ENCODE peak calls at places on chromosome 10, in six cellular contexts. A, U, J, Y, D and B are unnamed samples.

GRCh38 chr10:78588194-78588811 is 480.5 kb upstream of the ZMIZ1 start:
- DNase-seq in Y (no peak), J (no peak), A (peak; percentile 87), D (no peak), U (no peak), B (no peak)

GRCh38 chr10:131099028-131099427 is 212.5 kb downstream of the TCERG1L start:
- DNase-seq in A (no peak), J (no peak), U (peak; percentile 32), Y (no peak), D (peak; percentile 86), B (no peak)

GRCh38 chr10:31017534-31018361 is 13.9 kb downstream of the ZNF438 start:
- DNase-seq in U (no peak), Y (no peak), D (no peak), J (no peak), A (no peak), B (no peak)

GRCh38 chr10:60140681-60141632 is 234.6 kb upstream of the CCDC6 start:
- DNase-seq in U (peak; percentile 67), J (no peak), D (no peak), A (peak; percentile 13), Y (peak; percentile 79), B (no peak)

GRCh38 chr10:3850999-3851937 is 66.3 kb upstream of the KLF6 start:
- DNase-seq in A (peak; percentile 85), D (peak; percentile 16), Y (no peak), U (no peak), J (peak; percentile 34), B (no peak)

GRCh38 chr10:132685121-132685891 is 100.6 kb downstream of the NKX6-2 start:
- DNase-seq in D (no peak), A (peak; percentile 58), U (peak; percentile 66), Y (peak; percentile 20), J (peak; percentile 43), B (peak; percentile 34)

GRCh38 chr10:119270893-119271361 is 63.6 kb downstream of the GRK5 start:
- DNase-seq in J (no peak), Y (no peak), U (peak; percentile 41), D (no peak), A (peak; percentile 51), B (no peak)

GRCh38 chr10:84335516-84335915 is 7.1 kb downstream of the CCSER2 start:
- DNase-seq in J (no peak), Y (no peak), A (no peak), U (no peak), D (no peak), B (no peak)

GRCh38 chr10:92993671-92994304 is 66.8 kb upstream of the CYP26C1 start:
- DNase-seq in J (no peak), Y (peak; percentile 10), A (no peak), D (no peak), U (no peak), B (no peak)

GRCh38 chr10:125375210-125375609 is 214.8 kb upstream of the CTBP2 start:
- DNase-seq in J (no peak), D (no peak), Y (no peak), U (peak; percentile 30), A (peak; percentile 2), B (no peak)

GRCh38 chr10:24503627-24504320 is 219.9 kb downstream of the ARHGAP21 start:
- DNase-seq in Y (peak; percentile 56), J (peak; percentile 51), D (no peak), U (peak; percentile 40), A (peak; percentile 90), B (no peak)

GRCh38 chr10:61903991-61904350 is 2.5 kb downstream of the ARID5B start:
- DNase-seq in D (no peak), Y (no peak), A (peak; percentile 19), J (no peak), U (no peak), B (no peak)

GRCh38 chr10:8539056-8539455 is 484.6 kb downstream of the GATA3 start:
- DNase-seq in Y (no peak), U (peak; percentile 2), A (no peak), D (no peak), J (no peak), B (no peak)

DNA sequence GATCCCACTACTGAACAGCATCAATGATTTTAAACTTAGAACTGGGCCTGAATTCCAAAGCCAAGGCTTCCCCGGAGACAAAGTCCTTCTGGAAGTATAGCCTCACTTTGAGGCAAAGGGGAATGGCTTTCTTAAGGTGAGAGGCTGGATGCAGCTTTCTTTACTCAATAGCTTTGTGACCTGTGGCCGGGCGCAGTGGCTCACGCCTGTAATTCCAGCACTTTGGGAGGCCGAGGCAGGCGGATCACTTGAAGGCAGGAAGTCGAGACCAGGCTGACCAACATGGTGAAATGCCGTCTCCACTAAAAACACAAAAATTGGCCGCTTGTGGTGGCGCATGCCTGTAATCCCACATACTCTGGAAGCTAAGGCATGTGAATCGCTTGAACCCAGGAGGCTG is 3.2 kb upstream of the FGFR2 start:
- DNase-seq in J (no peak), U (no peak), D (no peak), A (no peak), Y (no peak), B (no peak)
- H3K27ac ChIP-seq in J (no peak overlapping the region), U (no peak overlapping the region), D (no peak overlapping the region), A (no peak overlapping the region), Y (no peak overlapping the region), B (no peak overlapping the region)

GRCh38 chr10:100646033-100646432 is 99.3 kb upstream of the PAX2 start:
- DNase-seq in D (no peak), U (no peak), A (no peak), Y (no peak), J (no peak), B (no peak)
- H3K27me3 ChIP-seq in D (peaks cover 76% of the 10 kb centered on the region), U (peaks cover 44% of the 10 kb centered on the region), A (peaks cover 17% of the 10 kb centered on the region), Y (peaks cover 97% of the 10 kb centered on the region), J (peaks cover 67% of the 10 kb centered on the region), B (no peaks in the 10 kb centered on the region)

GRCh38 chr10:95404864-95405263 is 114.1 kb upstream of the PDLIM1 start:
- DNase-seq in J (no peak), U (no peak), Y (no peak), D (no peak), A (no peak), B (no peak)
- H3K27ac ChIP-seq in J (no peak overlapping the region), U (no peak overlapping the region), Y (no peak overlapping the region), D (no peak overlapping the region), A (no peak overlapping the region), B (peak overlapping the region; percentile 75)

GRCh38 chr10:95533590-95533989 is 27.6 kb downstream of the SORBS1 start:
- DNase-seq in Y (no peak), U (no peak), D (no peak), A (no peak), J (no peak), B (no peak)

GRCh38 chr10:95536894-95537542 is 24.2 kb downstream of the SORBS1 start:
- DNase-seq in Y (no peak), A (no peak), J (no peak), U (no peak), D (no peak), B (no peak)

GRCh38 chr10:95532536-95532935 is 28.6 kb downstream of the SORBS1 start:
- DNase-seq in J (no peak), Y (no peak), D (no peak), U (no peak), A (no peak), B (no peak)

GRCh38 chr10:95537543-95537930 is 23.6 kb downstream of the SORBS1 start:
- DNase-seq in J (no peak), U (peak; percentile 19), D (no peak), A (no peak), Y (no peak), B (no peak)

GRCh38 chr10:95536017-95536416 is 25.2 kb downstream of the SORBS1 start:
- DNase-seq in Y (no peak), D (peak; percentile 57), U (no peak), J (no peak), A (no peak), B (no peak)
- H3K27me3 ChIP-seq in Y (no peaks in the 10 kb centered on the region), D (no peaks in the 10 kb centered on the region), U (no peaks in the 10 kb centered on the region), J (no peaks in the 10 kb centered on the region), A (no peaks in the 10 kb centered on the region), B (no peaks in the 10 kb centered on the region)

GRCh38 chr10:13989616-13990015 is 341.1 kb downstream of the FRMD4A start:
- DNase-seq in U (no peak), Y (no peak), J (no peak), A (no peak), D (no peak), B (no peak)

GRCh38 chr10:13990392-13990805 is 340.3 kb downstream of the FRMD4A start:
- DNase-seq in U (no peak), Y (peak; percentile 21), D (no peak), A (peak; percentile 14), J (peak; percentile 36), B (no peak)

GRCh38 chr10:13990918-13991317 is 339.8 kb downstream of the FRMD4A start:
- DNase-seq in Y (no peak), J (peak; percentile 37), U (no peak), D (peak; percentile 39), A (peak; percentile 67), B (no peak)

GRCh38 chr10:13984647-13985155 is 346.0 kb downstream of the FRMD4A start:
- DNase-seq in J (no peak), Y (no peak), U (peak; percentile 17), D (no peak), A (peak; percentile 97), B (no peak)

GRCh38 chr10:13987472-13987871 is 343.3 kb downstream of the FRMD4A start:
- DNase-seq in U (peak; percentile 22), Y (no peak), J (no peak), A (peak; percentile 91), D (no peak), B (no peak)
- H3K27ac ChIP-seq in U (peak overlapping the region; percentile 83), Y (no peak overlapping the region), J (no peak overlapping the region), A (no peak overlapping the region), D (no peak overlapping the region), B (peak overlapping the region; percentile 71)

GRCh38 chr10:14182781-14183180 is 147.9 kb downstream of the FRMD4A start:
- DNase-seq in U (no peak), D (no peak), J (no peak), A (no peak), Y (no peak), B (no peak)

GRCh38 chr10:14181197-14181936 is 149.4 kb downstream of the FRMD4A start:
- DNase-seq in A (no peak), D (no peak), Y (no peak), J (no peak), U (no peak), B (no peak)

GRCh38 chr10:14186245-14186644 is 144.5 kb downstream of the FRMD4A start:
- DNase-seq in U (no peak), J (no peak), D (no peak), Y (peak; percentile 26), A (peak; percentile 11), B (no peak)

GRCh38 chr10:14184841-14185500 is 145.8 kb downstream of the FRMD4A start:
- DNase-seq in U (no peak), A (peak; percentile 32), Y (peak; percentile 54), D (no peak), J (no peak), B (no peak)

GRCh38 chr10:14185501-14186045 is 145.2 kb downstream of the FRMD4A start:
- DNase-seq in Y (peak; percentile 78), D (no peak), U (peak; percentile 23), J (no peak), A (peak; percentile 90), B (no peak)
- H3K27me3 ChIP-seq in Y (no peaks in the 10 kb centered on the region), D (peaks cover 5% of the 10 kb centered on the region), U (no peaks in the 10 kb centered on the region), J (peaks cover 21% of the 10 kb centered on the region), A (peaks cover 31% of the 10 kb centered on the region), B (no peaks in the 10 kb centered on the region)